ENCODE peak calls at places on chromosomes 5 and 9, in four cellular contexts. S is hypothalamus; Y is stimulated activated CD4-positive, alpha-beta T cell treated with anti-CD3 and anti-CD28 coated beads, TNF-alpha, amount 100 ng/mL, for 1 hour; G is stimulated activated CD8-positive, alpha-beta memory T cell treated with anti-CD3 and anti-CD28 coated beads, Interleukin-15, amount 100 ng/mL, for 24 hours. D is an unnamed sample.

GRCh38 chr5:78025540-78025939 is 249.4 kb upstream of the TBCA start:
- DNase-seq in S (no peak), G (no peak), Y (no peak), D (no peak)

GRCh38 chr5:96896285-96896711 is 20.0 kb downstream of the ERAP2 start:
- DNase-seq in S (no peak), G (no peak), Y (no peak), D (no peak)

GRCh38 chr5:136193396-136193935 is 504 bp upstream of the SMIM32 start:
- DNase-seq in G (no peak), Y (no peak), S (no peak), D (no peak)

GRCh38 chr9:69122391-69123141 is 51.5 kb upstream of the TJP2 start:
- DNase-seq in G (no peak), S (no peak), Y (no peak), D (no peak)

GRCh38 chr9:121945849-121946248 is 147.3 kb downstream of the TTLL11 start:
- DNase-seq in Y (no peak), G (no peak), S (no peak), D (no peak)

GRCh38 chr5:149018909-149019443 is 43.9 kb downstream of the SH3TC2 start:
- DNase-seq in Y (no peak), S (no peak), G (no peak), D (no peak)

GRCh38 chr9:127808347-127809001 is 5.8 kb downstream of the FPGS start:
- DNase-seq in S (no peak), G (no peak), Y (no peak), D (no peak)

GRCh38 chr9:84538879-84539278 is 130.7 kb upstream of the NTRK2 start:
- DNase-seq in S (no peak), G (no peak), Y (no peak), D (no peak)

GRCh38 chr5:4563400-4563799 is 576.7 kb upstream of the ADAMTS16 start:
- DNase-seq in Y (no peak), G (no peak), S (no peak), D (no peak)

GRCh38 chr5:180395540-180396274 is 42.6 kb upstream of the GFPT2 start:
- DNase-seq in S (no peak), Y (no peak), G (no peak), D (no peak)

GRCh38 chr5:176994460-176995121 is 12.0 kb downstream of the UIMC1 start:
- DNase-seq in Y (no peak), G (no peak), S (no peak), D (no peak)

GRCh38 chr9:87445646-87446045 is 52.0 kb upstream of the DAPK1 start:
- DNase-seq in Y (no peak), S (no peak), G (no peak), D (no peak)

GRCh38 chr9:83432104-83432627 is 106.0 kb downstream of the FRMD3 start:
- DNase-seq in S (no peak), Y (no peak), G (no peak), D (no peak)

GRCh38 chr5:111747336-111747735 is 9.7 kb downstream of the NREP start:
- DNase-seq in G (no peak), S (no peak), Y (no peak), D (no peak)

GRCh38 chr5:132054697-132055440 is 5.6 kb upstream of the IL3 start:
- DNase-seq in S (no peak), G (no peak), Y (no peak), D (no peak)

GRCh38 chr5:54457094-54457531 is 1.6 kb downstream of the HSPB3 start:
- DNase-seq in Y (no peak), G (no peak), S (no peak), D (no peak)

GRCh38 chr5:16700081-16700480 is 83.3 kb upstream of the RETREG1 start:
- DNase-seq in Y (no peak), S (no peak), G (no peak), D (no peak)

GRCh38 chr9:92480332-92480771 is 2.0 kb downstream of the ASPN start:
- DNase-seq in Y (no peak), S (no peak), G (no peak), D (no peak)

GRCh38 chr9:136726631-136727191 is 14.3 kb downstream of the DIPK1B start:
- DNase-seq in G (no peak), S (no peak), Y (no peak), D (no peak)

GRCh38 chr5:53038196-53038847 is 49.2 kb downstream of the ITGA2 start:
- DNase-seq in S (no peak), G (no peak), Y (no peak), D (no peak)

GRCh38 chr9:126915281-126915816 is 767 bp downstream of the RALGPS1 start:
- DNase-seq in Y (no peak), G (no peak), S (no peak), D (peak)

GRCh38 chr9:130243015-130243881 is 22.3 kb upstream of the HMCN2 start:
- DNase-seq in S (no peak), G (peak), Y (peak), D (peak)

GRCh38 chr9:119677811-119678530 is 308.7 kb upstream of the BRINP1 start:
- DNase-seq in G (no peak), Y (no peak), S (no peak), D (no peak)

GRCh38 chr9:81083062-81083461 is 606.3 kb downstream of the TLE1 start:
- DNase-seq in S (no peak), G (no peak), Y (no peak), D (no peak)

GRCh38 chr5:38466444-38467189 is 89.8 kb downstream of the LIFR start:
- DNase-seq in Y (no peak), G (no peak), S (peak), D (no peak)